ENCODE peak calls at places on chromosomes 16 and 17, in four cellular contexts. One of them, this sample, is unnamed.

GRCh38 chr16:28494141-28494851 is at the start of gene APOBR:
- DNase-seq in lower lobe of right lung: peak
- DNase-seq in GM12878: peak
- DNase-seq in AG04449: no peak
- DNase-seq in this sample: no peak

GRCh38 chr17:75010683-75011406 is 1.6 kb upstream of the MRPL58 start:
- DNase-seq in lower lobe of right lung: no peak
- DNase-seq in GM12878: no peak
- DNase-seq in AG04449: no peak
- DNase-seq in this sample: peak

GRCh38 chr17:61408151-61409041 is 8.8 kb downstream of the TBX2 start:
- DNase-seq in lower lobe of right lung: peak
- DNase-seq in GM12878: no peak
- DNase-seq in AG04449: no peak
- DNase-seq in this sample: no peak

GRCh38 chr16:31507929-31508705 is at the start of gene RUSF1:
- DNase-seq in lower lobe of right lung: peak
- DNase-seq in GM12878: peak
- DNase-seq in AG04449: peak
- DNase-seq in this sample: peak

GRCh38 chr17:81615401-81615930 is 21.4 kb downstream of the NPLOC4 start:
- DNase-seq in lower lobe of right lung: peak
- DNase-seq in GM12878: no peak
- DNase-seq in AG04449: no peak
- DNase-seq in this sample: no peak

GRCh38 chr17:45924332-45924820 is 30.0 kb downstream of the MAPT start:
- DNase-seq in lower lobe of right lung: no peak
- DNase-seq in GM12878: no peak
- DNase-seq in AG04449: no peak
- DNase-seq in this sample: no peak

GRCh38 chr17:11997972-11998233 is 628 bp upstream of the ZNF18 start:
- DNase-seq in lower lobe of right lung: no peak
- DNase-seq in GM12878: no peak
- DNase-seq in AG04449: no peak
- DNase-seq in this sample: no peak

GRCh38 chr17:77645441-77646430 is 312.8 kb upstream of the TNRC6C start:
- DNase-seq in lower lobe of right lung: no peak
- DNase-seq in GM12878: no peak
- DNase-seq in AG04449: no peak
- DNase-seq in this sample: peak

GRCh38 chr16:898761-899677 is 71.8 kb downstream of the LMF1 start:
- DNase-seq in lower lobe of right lung: no peak
- DNase-seq in GM12878: no peak
- DNase-seq in AG04449: no peak
- DNase-seq in this sample: no peak

GRCh38 chr16:50841081-50841886 is 99.4 kb downstream of the CYLD start:
- DNase-seq in lower lobe of right lung: no peak
- DNase-seq in GM12878: no peak
- DNase-seq in AG04449: no peak
- DNase-seq in this sample: peak

GRCh38 chr17:65027305-65027704 is 29.2 kb downstream of the GNA13 start:
- DNase-seq in lower lobe of right lung: no peak
- DNase-seq in GM12878: peak
- DNase-seq in AG04449: no peak
- DNase-seq in this sample: peak
- TF ChIP-seq CTCF in lower lobe of right lung: peak
- TF ChIP-seq CTCF in GM12878: peak
- TF ChIP-seq CTCF in AG04449: no peak
- TF ChIP-seq CTCF in this sample: peak

GRCh38 chr17:27558842-27559505 is 72.0 kb upstream of the LGALS9 start:
- DNase-seq in lower lobe of right lung: peak
- DNase-seq in GM12878: no peak
- DNase-seq in AG04449: no peak
- DNase-seq in this sample: no peak

GRCh38 chr17:27559506-27559931 is 71.5 kb upstream of the LGALS9 start:
- DNase-seq in lower lobe of right lung: no peak
- DNase-seq in GM12878: no peak
- DNase-seq in AG04449: no peak
- DNase-seq in this sample: peak

GRCh38 chr17:27559996-27560481 is 70.9 kb upstream of the LGALS9 start:
- DNase-seq in lower lobe of right lung: peak
- DNase-seq in GM12878: no peak
- DNase-seq in AG04449: no peak
- DNase-seq in this sample: peak

GRCh38 chr17:27562777-27563455 is 68.1 kb upstream of the LGALS9 start:
- DNase-seq in lower lobe of right lung: no peak
- DNase-seq in GM12878: no peak
- DNase-seq in AG04449: no peak
- DNase-seq in this sample: peak

DNA sequence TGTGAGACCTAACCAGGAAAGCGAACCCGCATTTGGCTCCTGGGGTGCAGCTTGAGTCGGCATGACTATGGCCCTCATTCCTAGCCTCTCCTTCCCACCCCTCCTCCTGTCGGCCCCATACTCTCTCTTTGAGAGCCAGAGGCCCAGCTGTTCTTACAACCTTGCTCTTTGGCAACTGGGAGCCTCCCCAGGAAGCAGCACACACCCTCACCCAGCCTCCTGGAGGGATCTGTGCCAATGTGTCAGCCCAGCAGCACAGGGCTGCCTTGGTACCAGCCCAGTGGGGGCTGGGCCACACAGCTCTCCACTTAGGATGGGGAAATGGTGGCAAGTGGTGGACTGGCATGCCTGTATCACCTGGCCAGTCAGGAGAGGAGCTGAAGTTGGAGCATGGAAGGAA is 70.3 kb upstream of the LGALS9 start:
- DNase-seq in lower lobe of right lung: peak
- DNase-seq in GM12878: no peak
- DNase-seq in AG04449: no peak
- DNase-seq in this sample: peak
- H3K4me3 ChIP-seq in lower lobe of right lung: peak
- H3K4me3 ChIP-seq in GM12878: no peak
- H3K4me3 ChIP-seq in AG04449: no peak
- H3K4me3 ChIP-seq in this sample: peak

DNA sequence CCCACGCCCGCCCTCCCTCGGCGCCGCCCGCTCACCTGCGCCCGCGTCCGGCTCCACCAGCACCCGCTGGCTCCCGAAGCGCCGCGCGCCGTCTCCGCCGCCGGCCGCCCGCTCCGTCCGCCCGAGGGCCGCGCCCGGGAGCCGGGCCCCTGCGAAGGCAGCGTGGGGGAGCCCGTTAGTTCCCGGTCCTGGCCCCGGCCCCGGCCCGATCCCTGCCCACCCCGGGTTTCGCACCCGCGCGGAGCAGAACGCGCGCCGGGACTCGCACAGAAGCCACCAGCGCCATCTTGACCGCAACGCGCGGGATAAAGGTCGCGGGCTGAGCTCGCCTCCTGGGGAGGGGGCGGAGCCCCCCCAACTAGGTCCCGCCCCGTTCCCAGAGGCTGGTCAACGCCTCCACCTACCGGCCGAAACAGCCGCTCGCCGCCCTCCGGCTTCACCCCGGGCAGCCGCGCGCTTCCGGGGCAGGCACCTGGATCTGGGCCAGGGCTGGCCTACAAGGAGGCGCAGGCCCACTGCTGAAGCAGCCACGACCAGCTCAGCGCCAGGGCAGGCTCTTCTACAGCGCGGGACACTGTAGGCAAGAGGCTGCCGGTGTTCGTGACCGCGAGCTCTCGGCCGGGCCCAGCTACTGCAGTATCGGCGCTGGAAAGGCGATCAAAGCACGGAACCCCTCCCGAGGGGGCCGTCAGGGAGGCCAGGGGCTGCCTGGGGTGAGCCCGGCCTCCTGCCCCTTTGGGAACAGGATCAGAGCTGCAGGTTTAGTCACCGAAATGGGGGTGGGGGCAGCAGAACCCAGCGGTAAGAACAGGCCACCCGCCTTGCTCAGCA is at the start of gene ECI1:
- DNase-seq in lower lobe of right lung: peak
- DNase-seq in GM12878: peak
- DNase-seq in AG04449: peak
- DNase-seq in this sample: peak
- TF ChIP-seq CTCF in lower lobe of right lung: peak
- TF ChIP-seq CTCF in GM12878: peak
- TF ChIP-seq CTCF in AG04449: peak
- TF ChIP-seq CTCF in this sample: peak

DNA sequence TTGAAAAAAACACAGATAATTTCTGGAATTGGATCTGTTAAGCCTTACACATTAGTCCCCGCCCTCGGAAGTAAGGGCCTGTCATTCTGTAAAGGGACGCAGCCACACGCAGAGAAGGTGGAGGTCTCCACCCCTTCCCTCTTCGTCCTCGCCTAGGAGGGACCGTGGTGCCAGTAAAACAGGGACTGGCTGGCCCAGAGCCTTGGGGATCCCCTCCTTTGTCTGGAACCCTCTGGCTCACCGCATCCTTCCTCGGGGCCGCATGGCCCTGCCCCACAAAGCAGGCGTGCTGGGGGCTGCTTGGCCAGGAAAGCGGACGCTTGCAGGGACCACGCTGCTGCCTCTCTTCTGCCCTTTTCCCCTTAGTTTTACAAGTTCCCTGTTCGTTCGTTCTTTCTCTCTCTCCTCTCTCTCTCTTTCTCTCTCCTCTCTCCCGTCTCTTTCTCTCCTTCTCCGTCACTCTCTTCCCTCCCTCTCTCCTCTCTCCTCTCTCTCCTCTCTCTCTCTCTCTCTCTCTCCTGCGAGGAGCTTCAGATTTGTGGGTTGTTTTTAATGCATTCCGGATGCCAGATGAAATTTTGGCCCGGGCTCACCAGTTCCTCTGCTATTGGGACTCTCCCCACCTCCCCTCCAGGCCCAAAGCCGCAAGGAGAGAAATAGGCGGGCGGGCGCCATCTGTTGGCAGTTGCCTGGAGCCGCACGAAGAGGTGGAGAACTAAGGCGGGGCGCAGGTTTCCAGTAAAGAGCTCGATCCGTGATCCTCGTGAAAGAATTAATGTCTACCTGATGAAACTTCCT is 35.1 kb upstream of the CDRT4 start:
- DNase-seq in lower lobe of right lung: peak
- DNase-seq in GM12878: no peak
- DNase-seq in AG04449: peak
- DNase-seq in this sample: peak
- H3K4me3 ChIP-seq in lower lobe of right lung: peak
- H3K4me3 ChIP-seq in GM12878: no peak
- H3K4me3 ChIP-seq in AG04449: peak
- H3K4me3 ChIP-seq in this sample: peak

DNA sequence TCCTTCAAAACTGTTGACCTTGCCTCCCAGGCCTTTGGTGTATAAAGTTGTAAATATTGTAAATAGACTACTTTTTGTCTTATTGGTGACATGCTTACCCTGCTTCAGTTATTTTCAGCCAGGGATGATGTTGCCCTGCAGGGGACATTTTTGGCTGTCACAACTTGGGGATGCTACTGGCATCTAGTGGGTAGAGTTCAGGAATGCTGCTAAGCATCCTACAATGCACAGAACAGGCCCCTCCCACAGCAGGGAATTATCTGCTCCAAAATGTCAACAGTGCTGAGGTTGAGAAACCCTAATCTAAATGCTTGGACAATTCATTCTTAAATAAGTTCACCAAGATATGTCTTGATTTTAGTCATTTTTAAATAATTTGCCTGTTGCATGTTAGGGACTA is 459.8 kb downstream of the PMP22 start:
- DNase-seq in lower lobe of right lung: no peak
- DNase-seq in GM12878: no peak
- DNase-seq in AG04449: no peak
- DNase-seq in this sample: peak
- TF ChIP-seq CTCF in lower lobe of right lung: no peak
- TF ChIP-seq CTCF in GM12878: no peak
- TF ChIP-seq CTCF in AG04449: peak
- TF ChIP-seq CTCF in this sample: no peak

DNA sequence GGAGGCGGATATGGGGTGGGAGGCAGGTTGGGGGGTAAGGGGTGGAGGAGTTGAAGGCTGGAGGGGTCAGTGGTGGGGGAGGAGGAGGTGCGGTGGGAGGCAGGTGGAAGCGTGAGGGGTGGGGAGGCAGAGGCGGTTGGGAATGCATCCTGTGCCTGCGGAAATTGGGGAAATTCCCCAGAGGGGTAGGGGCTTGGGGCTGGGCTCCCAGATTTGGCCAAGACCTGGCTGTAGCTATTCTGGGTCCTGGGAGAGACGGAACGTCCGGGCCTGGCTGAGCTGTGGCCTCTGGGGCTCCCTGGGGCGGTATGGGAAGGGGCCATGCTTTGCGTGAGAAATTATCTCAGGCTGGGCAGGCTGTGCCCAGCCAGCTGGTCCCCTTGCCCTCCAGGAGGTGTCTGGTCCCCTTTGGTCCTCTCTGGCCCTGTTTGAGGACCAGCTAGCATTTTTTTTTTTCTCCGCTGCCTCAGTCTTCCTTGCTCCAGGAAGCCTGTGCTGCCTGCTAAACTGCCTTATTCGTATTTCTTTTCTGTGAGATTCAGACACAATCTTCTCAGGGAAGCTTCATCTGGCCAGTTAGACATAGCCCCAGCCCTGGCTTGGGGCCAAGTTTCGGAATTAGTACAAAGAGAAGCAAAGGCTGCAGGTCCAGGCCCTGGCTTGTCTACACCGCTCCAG is 7.3 kb upstream of the TRPV2 start:
- DNase-seq in lower lobe of right lung: peak
- DNase-seq in GM12878: peak
- DNase-seq in AG04449: no peak
- DNase-seq in this sample: peak
- H3K4me3 ChIP-seq in lower lobe of right lung: no peak
- H3K4me3 ChIP-seq in GM12878: peak
- H3K4me3 ChIP-seq in AG04449: no peak
- H3K4me3 ChIP-seq in this sample: no peak

This sample was measured in fibroblast of pulmonary artery.